ENCODE peak calls at places on chromosomes 11 and 22, in nine cellular contexts. W is GM23338, B is heart right ventricle, J is upper lobe of right lung, C is cardiac muscle cell, X is right atrium auricular region, S is ovary, G is psoas muscle, Y is heart left ventricle. U is an unnamed sample.

GRCh38 chr11:119262668-119263351 is 54.1 kb downstream of the MCAM start:
- DNase-seq in W (no peak), B (no peak), J (no peak), C (peak), X (no peak), S (no peak), G (no peak), Y (no peak), U (no peak)

GRCh38 chr11:20109731-20110445 is 50.4 kb downstream of the DBX1 start:
- DNase-seq in W (no peak), B (no peak), J (no peak), C (no peak), X (no peak), S (no peak), G (no peak), Y (no peak), U (no peak)

GRCh38 chr11:111634981-111635705 is 32.9 kb downstream of the SIK2 start:
- DNase-seq in W (peak), B (no peak), J (no peak), C (peak), X (no peak), S (no peak), G (no peak), Y (no peak), U (no peak)

GRCh38 chr22:29129644-29130201 is 56.9 kb downstream of the KREMEN1 start:
- DNase-seq in W (no peak), B (peak), J (no peak), C (no peak), X (peak), S (no peak), G (peak), Y (no peak), U (no peak)

GRCh38 chr11:97965849-97966646 is 1054.7 kb upstream of the CNTN5 start:
- DNase-seq in W (no peak), B (no peak), J (no peak), C (peak), X (no peak), S (no peak), G (no peak), Y (no peak), U (no peak)

GRCh38 chr11:77106321-77106720 is 3.7 kb downstream of the OMP start:
- DNase-seq in W (no peak), B (no peak), J (no peak), C (no peak), X (no peak), S (no peak), G (no peak), Y (no peak), U (no peak)

GRCh38 chr11:3835100-3835485 is 5.7 kb downstream of the RHOG start:
- DNase-seq in W (no peak), B (no peak), J (no peak), C (no peak), X (no peak), S (no peak), G (no peak), Y (no peak), U (no peak)

GRCh38 chr22:20507253-20508066 is at the start of gene MED15:
- DNase-seq in W (peak), B (peak), J (peak), C (peak), X (peak), S (peak), G (peak), Y (peak), U (peak)

GRCh38 chr22:23242473-23243001 is 62.2 kb downstream of the BCR start:
- DNase-seq in W (peak), B (no peak), J (no peak), C (no peak), X (no peak), S (no peak), G (peak), Y (no peak), U (no peak)

GRCh38 chr11:105935791-105936190 is 86.2 kb downstream of the MSANTD4 start:
- DNase-seq in W (peak), B (no peak), J (no peak), C (peak), X (no peak), S (no peak), G (no peak), Y (no peak), U (peak)

GRCh38 chr11:131693756-131694155 is 323.3 kb downstream of the NTM start:
- DNase-seq in W (no peak), B (no peak), J (no peak), C (no peak), X (no peak), S (no peak), G (no peak), Y (no peak), U (no peak)

GRCh38 chr11:128691802-128692749 is 1.8 kb upstream of the FLI1 start:
- DNase-seq in W (peak), B (no peak), J (no peak), C (no peak), X (no peak), S (no peak), G (peak), Y (no peak), U (no peak)
- H3K4me3 ChIP-seq in W (peak), B (peak), J (peak), C (no peak), X (peak), S (peak), G (peak), Y (peak), U (peak)

DNA sequence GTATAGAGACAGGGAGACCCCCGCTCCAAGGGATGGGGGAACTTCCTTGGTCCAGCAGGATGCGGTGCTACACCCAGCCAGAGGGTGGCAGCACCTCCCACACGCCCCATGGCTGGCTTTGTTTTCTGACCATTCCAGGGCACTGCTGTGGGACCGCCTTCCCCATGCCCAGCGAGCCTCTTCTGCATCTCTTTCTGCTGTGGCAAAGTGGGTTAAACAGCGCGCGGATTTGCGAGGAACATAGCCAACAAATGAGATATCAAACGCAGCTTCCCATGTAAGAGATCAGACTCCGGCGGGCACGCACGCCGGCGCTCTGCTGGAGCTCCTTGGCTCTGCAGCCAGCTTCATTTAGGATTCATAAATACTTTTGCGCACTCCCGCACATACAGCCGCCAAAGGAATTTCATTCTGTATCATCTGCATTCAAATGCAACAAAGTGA is 485.8 kb upstream of the CADM1 start:
- DNase-seq in W (peak), B (peak), J (peak), C (no peak), X (no peak), S (no peak), G (no peak), Y (no peak), U (no peak)
- TF ChIP-seq CTCF in W (peak), B (peak), J (peak), C (peak), X (peak), S (no peak), G (peak), Y (peak), U (peak)

GRCh38 chr22:35510951-35511350 is 29.7 kb upstream of the RASD2 start:
- DNase-seq in W (no peak), B (no peak), J (no peak), C (no peak), X (no peak), S (no peak), G (no peak), Y (no peak), U (no peak)

GRCh38 chr22:35509960-35510359 is 30.7 kb upstream of the RASD2 start:
- DNase-seq in W (no peak), B (no peak), J (no peak), C (no peak), X (no peak), S (no peak), G (no peak), Y (no peak), U (no peak)

GRCh38 chr22:35514366-35514765 is 26.3 kb upstream of the RASD2 start:
- DNase-seq in W (no peak), B (no peak), J (no peak), C (no peak), X (no peak), S (no peak), G (no peak), Y (no peak), U (no peak)

GRCh38 chr22:35509451-35509850 is 31.2 kb upstream of the RASD2 start:
- DNase-seq in W (no peak), B (no peak), J (no peak), C (no peak), X (no peak), S (no peak), G (no peak), Y (no peak), U (no peak)

GRCh38 chr22:35510481-35510934 is 30.1 kb upstream of the RASD2 start:
- DNase-seq in W (no peak), B (no peak), J (no peak), C (no peak), X (no peak), S (no peak), G (no peak), Y (no peak), U (no peak)
- H3K27ac ChIP-seq in W (no peak), B (no peak), J (no peak), C (no peak), X (no peak), S (no peak), G (no peak), Y (no peak), U (no peak)

DNA sequence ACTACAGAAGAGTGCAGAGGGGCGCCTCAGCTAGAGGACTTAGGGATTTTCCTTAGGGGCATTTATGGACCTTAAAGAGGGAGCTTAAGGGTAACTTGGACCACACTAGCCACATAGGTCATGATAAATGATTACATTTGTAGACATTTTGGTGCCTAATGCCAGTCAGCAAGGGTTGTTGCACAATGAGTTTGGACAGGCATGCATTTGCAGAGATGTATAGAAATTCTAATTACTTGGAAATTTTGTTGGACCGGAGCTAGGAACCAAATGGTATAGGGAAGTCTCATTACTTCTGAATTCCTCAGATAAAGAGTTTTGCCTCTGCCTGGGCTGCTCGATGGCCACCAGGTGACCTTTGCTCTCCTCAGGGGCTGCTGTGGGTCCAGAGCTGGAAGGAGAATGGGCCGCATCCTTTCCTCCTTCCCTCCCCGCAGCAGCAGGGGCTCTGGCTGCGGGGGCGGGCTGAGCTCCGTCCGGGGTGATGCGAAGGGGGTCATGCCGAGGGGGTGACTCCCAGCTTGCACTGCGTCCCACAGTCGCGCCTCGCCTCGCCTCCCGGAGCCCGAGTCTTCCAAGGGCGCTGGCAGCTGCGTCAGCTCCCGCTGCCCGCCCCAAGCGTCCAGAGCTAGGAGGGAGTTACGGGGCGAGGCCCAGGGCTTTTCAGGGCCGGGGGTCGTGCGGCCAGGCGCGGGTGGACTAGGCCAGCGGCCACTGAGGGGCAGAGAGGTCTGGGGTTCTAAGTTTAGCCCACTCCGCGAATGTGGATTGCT is 20.2 kb upstream of the MALAT1 start:
- DNase-seq in W (no peak), B (peak), J (peak), C (peak), X (no peak), S (peak), G (peak), Y (peak), U (no peak)
- H3K4me3 ChIP-seq in W (no peak), B (peak), J (peak), C (no peak), X (peak), S (peak), G (peak), Y (peak), U (no peak)

GRCh38 chr11:45846974-45847907 is at the start of gene CRY2:
- DNase-seq in W (peak), B (peak), J (peak), C (peak), X (peak), S (peak), G (peak), Y (peak), U (peak)

GRCh38 chr11:45850446-45850845 is 3.2 kb downstream of the CRY2 start:
- DNase-seq in W (no peak), B (no peak), J (no peak), C (peak), X (no peak), S (no peak), G (no peak), Y (no peak), U (no peak)

GRCh38 chr11:45846174-45846675 is 1.1 kb upstream of the CRY2 start:
- DNase-seq in W (no peak), B (no peak), J (no peak), C (no peak), X (no peak), S (no peak), G (no peak), Y (no peak), U (no peak)

GRCh38 chr11:45848654-45849081 is 1.4 kb downstream of the CRY2 start:
- DNase-seq in W (no peak), B (no peak), J (no peak), C (no peak), X (no peak), S (no peak), G (no peak), Y (no peak), U (no peak)

DNA sequence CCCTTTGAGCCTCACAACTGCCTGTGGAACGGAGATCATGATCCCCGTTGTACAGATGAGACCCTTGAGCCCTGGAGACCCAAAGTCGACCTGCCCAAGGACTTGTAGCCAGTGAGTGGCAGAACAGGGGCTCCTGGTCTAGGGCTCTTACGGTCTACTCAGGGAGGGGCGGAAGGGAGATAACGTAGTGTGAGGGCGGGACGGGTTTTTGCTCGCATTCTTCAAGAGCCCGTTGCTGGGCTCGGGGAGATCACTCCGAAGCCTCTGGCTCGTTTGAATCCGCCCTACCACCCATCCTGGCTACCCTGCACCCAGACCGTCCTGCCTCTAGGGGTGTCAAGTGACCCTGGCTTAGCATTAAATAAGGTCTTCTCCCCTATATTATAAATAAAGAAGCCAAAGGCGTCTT is 637 bp downstream of the CRY2 start:
- DNase-seq in W (peak), B (peak), J (peak), C (peak), X (peak), S (peak), G (peak), Y (peak), U (no peak)
- TF ChIP-seq CTCF in W (no peak), B (peak), J (peak), C (peak), X (no peak), S (peak), G (peak), Y (no peak), U (peak)

DNA sequence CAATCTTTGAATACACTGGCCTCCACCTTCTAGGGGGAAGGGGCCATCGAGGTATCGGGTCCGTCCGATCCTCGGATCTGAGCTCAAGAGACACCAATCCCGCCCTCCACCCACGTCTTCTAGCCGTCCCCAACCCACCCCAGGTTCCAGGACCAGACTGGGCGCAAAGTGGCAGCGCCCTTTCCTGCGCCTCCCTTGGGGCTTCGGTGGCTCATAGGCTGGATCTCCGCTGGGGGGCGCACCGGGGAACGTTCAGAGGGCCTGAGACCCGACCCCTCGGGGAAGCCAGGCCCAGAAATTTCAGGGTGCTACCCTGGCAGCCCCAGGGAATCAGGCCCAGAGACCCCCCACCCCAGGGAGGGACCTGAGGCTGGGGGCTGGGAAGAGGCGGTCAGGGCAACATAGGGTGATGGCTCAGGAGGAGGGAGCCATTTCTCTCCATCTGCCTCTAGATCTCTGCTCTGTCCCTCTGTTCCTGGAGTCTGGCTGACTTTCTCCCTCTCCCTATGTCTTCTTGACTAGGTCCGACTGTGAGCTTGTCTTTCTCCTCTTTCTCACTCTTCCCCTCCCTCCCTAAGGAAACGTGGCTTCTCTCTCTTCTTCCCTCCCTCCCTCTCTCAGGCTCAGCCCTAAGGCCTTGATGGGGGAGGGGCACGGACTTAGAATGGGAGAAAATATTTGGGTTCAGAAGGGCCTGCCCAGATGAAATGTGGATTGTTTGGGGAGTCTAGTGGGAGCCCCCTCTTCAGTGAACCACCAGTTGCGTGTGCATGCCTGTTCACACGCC is 1.1 kb downstream of the CREB3L1 start:
- DNase-seq in W (peak), B (peak), J (peak), C (peak), X (no peak), S (peak), G (no peak), Y (peak), U (no peak)
- H3K27ac ChIP-seq in W (no peak), B (peak), J (peak), C (no peak), X (peak), S (no peak), G (no peak), Y (peak), U (no peak)

U was measured in RWPE2.